ENCODE peak calls at places on chromosome 6, in six cellular contexts. G, L, E, I, C and R are unnamed samples.

GRCh38 chr6:131107166-131107565 is 28.1 kb upstream of the AKAP7 start:
- DNase-seq in I (peak; percentile 78), C (peak; percentile 33), L (no peak), G (no peak), E (peak; percentile 79), R (no peak)

GRCh38 chr6:41182069-41183034 is 18.6 kb downstream of the TREML2 start:
- DNase-seq in I (peak; percentile 52), E (peak; percentile 73), G (no peak), L (peak; percentile 46), C (peak; percentile 23), R (no peak)

GRCh38 chr6:11007715-11008608 is 36.1 kb downstream of the ELOVL2 start:
- DNase-seq in G (no peak), C (no peak), E (peak; percentile 66), I (peak; percentile 48), L (no peak), R (no peak)

GRCh38 chr6:18053555-18054445 is 66.4 kb upstream of the KIF13A start:
- DNase-seq in C (no peak), E (no peak), G (no peak), L (no peak), I (no peak), R (no peak)

GRCh38 chr6:130675072-130675471 is 152.1 kb upstream of the SMLR1 start:
- DNase-seq in I (peak; percentile 95), L (no peak), G (no peak), C (no peak), E (peak; percentile 74), R (no peak)

GRCh38 chr6:72856801-72857200 is 234.9 kb downstream of the KCNQ5 start:
- DNase-seq in C (no peak), G (no peak), L (no peak), I (no peak), E (no peak), R (no peak)

GRCh38 chr6:51398793-51399192 is 580.1 kb downstream of the TFAP2B start:
- DNase-seq in E (no peak), I (no peak), L (no peak), G (no peak), C (no peak), R (no peak)

GRCh38 chr6:71403422-71404134 is 115.0 kb downstream of the OGFRL1 start:
- DNase-seq in I (no peak), E (peak; percentile 42), C (no peak), G (no peak), L (no peak), R (no peak)

GRCh38 chr6:12923644-12924235 is 207.2 kb downstream of the PHACTR1 start:
- DNase-seq in E (no peak), G (no peak), L (no peak), I (no peak), C (no peak), R (no peak)

GRCh38 chr6:154227862-154228520 is 128.6 kb downstream of the IPCEF1 start:
- DNase-seq in I (no peak), G (no peak), C (no peak), L (no peak), E (no peak), R (no peak)

GRCh38 chr6:102520981-102521380 is 1127.5 kb downstream of the GRIK2 start:
- DNase-seq in E (no peak), L (no peak), I (no peak), G (no peak), C (no peak), R (no peak)

GRCh38 chr6:85628353-85628752 is 14.3 kb downstream of the SYNCRIP start:
- DNase-seq in C (no peak), E (no peak), I (no peak), G (no peak), L (no peak), R (no peak)

GRCh38 chr6:37630281-37630799 is 67.3 kb downstream of the MDGA1 start:
- DNase-seq in I (peak; percentile 99), L (no peak), G (no peak), C (peak; percentile 93), E (peak; percentile 97), R (no peak)

GRCh38 chr6:62978920-62979319 is 232.3 kb upstream of the FKBP1C start:
- DNase-seq in I (no peak), C (no peak), L (no peak), E (no peak), G (no peak), R (no peak)

GRCh38 chr6:24919404-24919892 is 16.3 kb downstream of the RIPOR2 start:
- DNase-seq in I (no peak), C (no peak), E (no peak), G (no peak), L (no peak), R (no peak)

GRCh38 chr6:44226368-44227137 is 3.2 kb downstream of the SLC29A1 start:
- DNase-seq in E (no peak), L (no peak), G (no peak), I (no peak), C (no peak), R (no peak)

GRCh38 chr6:133187657-133188453 is 53.3 kb upstream of the EYA4 start:
- DNase-seq in E (peak; percentile 11), I (no peak), L (no peak), G (no peak), C (no peak), R (no peak)

GRCh38 chr6:20605581-20605980 is 71.3 kb downstream of the CDKAL1 start:
- DNase-seq in C (no peak), E (peak; percentile 25), L (no peak), I (no peak), G (no peak), R (no peak)

GRCh38 chr6:20877008-20877937 is 343.0 kb downstream of the CDKAL1 start:
- DNase-seq in L (no peak), E (peak; percentile 85), I (peak; percentile 90), G (no peak), C (peak; percentile 83), R (peak; percentile 61)